ENCODE peak calls at places on chromosomes 11 and 22, in five cellular contexts. One of them, this sample, is unnamed.
A peak's percentile ranks its signal among the peaks of the same experiment; 100 is the strongest.

GRCh38 chr22:27620367-27621154 is 181.0 kb downstream of the MN1 start:
- DNase-seq in tibial nerve: no peak
- DNase-seq in CD4-positive, alpha-beta T cell: no peak
- DNase-seq in sigmoid colon: no peak
- DNase-seq in body of pancreas: no peak
- DNase-seq in this sample: no peak

GRCh38 chr22:30334601-30335000 is 7.9 kb upstream of the TBC1D10A start:
- DNase-seq in tibial nerve: no peak
- DNase-seq in CD4-positive, alpha-beta T cell: no peak
- DNase-seq in sigmoid colon: no peak
- DNase-seq in body of pancreas: no peak
- DNase-seq in this sample: no peak

GRCh38 chr22:49979587-49980264 is 19.2 kb downstream of the PIM3 start:
- DNase-seq in tibial nerve: no peak
- DNase-seq in CD4-positive, alpha-beta T cell: no peak
- DNase-seq in sigmoid colon: no peak
- DNase-seq in body of pancreas: no peak
- DNase-seq in this sample: no peak

GRCh38 chr22:40594924-40595323 is 41.6 kb downstream of the MRTFA start:
- DNase-seq in tibial nerve: no peak
- DNase-seq in CD4-positive, alpha-beta T cell: no peak
- DNase-seq in sigmoid colon: no peak
- DNase-seq in body of pancreas: no peak
- DNase-seq in this sample: no peak

GRCh38 chr11:104256525-104256924 is 92.6 kb upstream of the PDGFD start:
- DNase-seq in tibial nerve: no peak
- DNase-seq in CD4-positive, alpha-beta T cell: no peak
- DNase-seq in sigmoid colon: no peak
- DNase-seq in body of pancreas: no peak
- DNase-seq in this sample: no peak

GRCh38 chr11:78420796-78421209 is 3.2 kb upstream of the GAB2 start:
- DNase-seq in tibial nerve: peak; percentile 25
- DNase-seq in CD4-positive, alpha-beta T cell: no peak
- DNase-seq in sigmoid colon: peak; percentile 80
- DNase-seq in body of pancreas: peak; percentile 70
- DNase-seq in this sample: no peak

GRCh38 chr11:64088159-64089026 is 52.7 kb downstream of the FLRT1 start:
- DNase-seq in tibial nerve: no peak
- DNase-seq in CD4-positive, alpha-beta T cell: no peak
- DNase-seq in sigmoid colon: no peak
- DNase-seq in body of pancreas: no peak
- DNase-seq in this sample: no peak

GRCh38 chr11:69460540-69461257 is 20.8 kb upstream of the LINC01488 start:
- DNase-seq in tibial nerve: no peak
- DNase-seq in CD4-positive, alpha-beta T cell: no peak
- DNase-seq in sigmoid colon: no peak
- DNase-seq in body of pancreas: no peak
- DNase-seq in this sample: no peak

GRCh38 chr22:44878483-44879300 is 126.3 kb downstream of the ARHGAP8 start:
- DNase-seq in tibial nerve: no peak
- DNase-seq in CD4-positive, alpha-beta T cell: no peak
- DNase-seq in sigmoid colon: peak; percentile 52
- DNase-seq in body of pancreas: no peak
- DNase-seq in this sample: no peak

GRCh38 chr22:50218153-50218995 is 17.6 kb downstream of the SELENOO start:
- DNase-seq in tibial nerve: no peak
- DNase-seq in CD4-positive, alpha-beta T cell: no peak
- DNase-seq in sigmoid colon: peak; percentile 66
- DNase-seq in body of pancreas: peak; percentile 30
- DNase-seq in this sample: no peak

GRCh38 chr11:43214471-43214870 is 97.3 kb upstream of the API5 start:
- DNase-seq in tibial nerve: no peak
- DNase-seq in CD4-positive, alpha-beta T cell: no peak
- DNase-seq in sigmoid colon: no peak
- DNase-seq in body of pancreas: no peak
- DNase-seq in this sample: no peak

GRCh38 chr22:31733580-31734079 is 16.3 kb downstream of the PRR14L start:
- DNase-seq in tibial nerve: no peak
- DNase-seq in CD4-positive, alpha-beta T cell: no peak
- DNase-seq in sigmoid colon: no peak
- DNase-seq in body of pancreas: no peak
- DNase-seq in this sample: no peak
- H3K27ac ChIP-seq in tibial nerve: no peak overlapping the region
- H3K27ac ChIP-seq in CD4-positive, alpha-beta T cell: no peak overlapping the region
- H3K27ac ChIP-seq in sigmoid colon: no peak overlapping the region
- H3K27ac ChIP-seq in body of pancreas: no peak overlapping the region
- H3K27ac ChIP-seq in this sample: no peak overlapping the region

DNA sequence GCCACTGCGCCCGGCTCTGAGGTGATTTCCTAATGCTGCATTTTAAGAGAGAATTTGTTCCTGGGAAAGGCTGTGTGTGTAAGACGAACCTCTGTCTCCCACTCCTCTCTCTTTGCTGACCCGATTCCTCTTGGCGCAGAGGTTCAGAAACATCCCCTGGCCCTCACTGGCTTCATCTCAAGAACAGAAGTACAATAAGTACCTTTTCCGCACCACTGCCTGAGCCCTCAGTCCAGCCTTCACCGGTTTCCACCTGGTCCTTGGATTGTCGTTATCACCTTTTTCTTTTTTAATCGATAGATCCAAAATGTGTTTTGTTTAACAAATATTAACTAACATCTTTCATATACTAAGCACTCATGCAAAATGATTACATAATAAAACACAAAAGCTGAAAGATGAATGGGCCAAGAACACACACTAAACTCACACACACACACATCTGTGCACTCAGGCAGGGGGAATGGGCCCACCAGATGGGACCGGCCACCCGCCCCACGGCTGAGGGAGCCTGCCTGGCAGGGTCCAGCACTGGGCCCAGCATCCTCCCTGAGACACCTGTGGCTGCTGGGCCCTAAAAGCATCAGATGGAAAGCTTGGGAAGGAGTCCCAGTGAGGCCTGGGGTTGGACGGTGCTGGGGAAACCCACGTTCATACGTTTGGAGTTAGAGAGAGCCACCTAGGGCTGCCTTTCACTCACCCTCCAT is 50.4 kb upstream of the A4GALT start:
- DNase-seq in tibial nerve: no peak
- DNase-seq in CD4-positive, alpha-beta T cell: no peak
- DNase-seq in sigmoid colon: no peak
- DNase-seq in body of pancreas: no peak
- DNase-seq in this sample: no peak
- H3K27ac ChIP-seq in tibial nerve: no peak overlapping the region
- H3K27ac ChIP-seq in CD4-positive, alpha-beta T cell: no peak overlapping the region
- H3K27ac ChIP-seq in sigmoid colon: no peak overlapping the region
- H3K27ac ChIP-seq in body of pancreas: no peak overlapping the region
- H3K27ac ChIP-seq in this sample: no peak overlapping the region

GRCh38 chr22:36299911-36300310 is 47.0 kb downstream of the APOL1 start:
- DNase-seq in tibial nerve: no peak
- DNase-seq in CD4-positive, alpha-beta T cell: no peak
- DNase-seq in sigmoid colon: no peak
- DNase-seq in body of pancreas: no peak
- DNase-seq in this sample: no peak
- H3K27ac ChIP-seq in tibial nerve: no peak overlapping the region
- H3K27ac ChIP-seq in CD4-positive, alpha-beta T cell: no peak overlapping the region
- H3K27ac ChIP-seq in sigmoid colon: peak overlapping the region; percentile 77
- H3K27ac ChIP-seq in body of pancreas: no peak overlapping the region
- H3K27ac ChIP-seq in this sample: no peak overlapping the region

GRCh38 chr22:24532075-24532474 is 22.9 kb downstream of the GUCD1 start:
- DNase-seq in tibial nerve: no peak
- DNase-seq in CD4-positive, alpha-beta T cell: no peak
- DNase-seq in sigmoid colon: no peak
- DNase-seq in body of pancreas: peak; percentile 50
- DNase-seq in this sample: no peak
- H3K27ac ChIP-seq in tibial nerve: no peak overlapping the region
- H3K27ac ChIP-seq in CD4-positive, alpha-beta T cell: no peak overlapping the region
- H3K27ac ChIP-seq in sigmoid colon: no peak overlapping the region
- H3K27ac ChIP-seq in body of pancreas: no peak overlapping the region
- H3K27ac ChIP-seq in this sample: no peak overlapping the region

GRCh38 chr22:17035246-17035645 is 27.2 kb upstream of the GAB4 start:
- DNase-seq in tibial nerve: no peak
- DNase-seq in CD4-positive, alpha-beta T cell: no peak
- DNase-seq in sigmoid colon: no peak
- DNase-seq in body of pancreas: no peak
- DNase-seq in this sample: no peak
- H3K27ac ChIP-seq in tibial nerve: peak overlapping the region; percentile 64
- H3K27ac ChIP-seq in CD4-positive, alpha-beta T cell: no peak overlapping the region
- H3K27ac ChIP-seq in sigmoid colon: no peak overlapping the region
- H3K27ac ChIP-seq in body of pancreas: no peak overlapping the region
- H3K27ac ChIP-seq in this sample: no peak overlapping the region